ENCODE peak calls at places on chromosomes 2 and 18, in six cellular contexts. U, P, Y, Q, R and A are unnamed samples.

GRCh38 chr18:12338382-12338781 is 30.3 kb downstream of the TUBB6 start:
- DNase-seq in U (no peak), P (no peak), Y (no peak), Q (no peak), R (no peak), A (no peak)

GRCh38 chr2:239625106-239625845 is 224.5 kb upstream of the HDAC4 start:
- DNase-seq in U (no peak), P (no peak), Y (no peak), Q (no peak), R (no peak), A (no peak)

GRCh38 chr2:158729873-158730620 is 65.1 kb upstream of the DAPL1 start:
- DNase-seq in U (no peak), P (no peak), Y (no peak), Q (no peak), R (no peak), A (no peak)

GRCh38 chr2:67215214-67215613 is 181.9 kb upstream of the ETAA1 start:
- DNase-seq in U (peak), P (no peak), Y (no peak), Q (peak), R (peak), A (peak)

GRCh38 chr2:221553333-221553732 is 18.8 kb downstream of the EPHA4 start:
- DNase-seq in U (no peak), P (no peak), Y (no peak), Q (no peak), R (no peak), A (no peak)

GRCh38 chr2:95526360-95527341 is 42.1 kb upstream of the TRIM43B start:
- DNase-seq in U (peak), P (peak), Y (peak), Q (no peak), R (peak), A (peak)

GRCh38 chr2:238458641-238459040 is 31.9 kb downstream of the ASB1 start:
- DNase-seq in U (no peak), P (peak), Y (no peak), Q (no peak), R (no peak), A (no peak)

GRCh38 chr2:104658149-104658839 is 195.6 kb upstream of the POU3F3 start:
- DNase-seq in U (peak), P (peak), Y (no peak), Q (peak), R (no peak), A (no peak)

GRCh38 chr2:158048327-158048726 is 53.3 kb upstream of the UPP2 start:
- DNase-seq in U (no peak), P (no peak), Y (no peak), Q (no peak), R (no peak), A (no peak)

GRCh38 chr2:109333414-109334194 is 204.6 kb downstream of the SH3RF3 start:
- DNase-seq in U (no peak), P (no peak), Y (no peak), Q (no peak), R (peak), A (peak)

GRCh38 chr2:195536863-195537262 is 120.2 kb upstream of the SLC39A10 start:
- DNase-seq in U (no peak), P (no peak), Y (no peak), Q (no peak), R (no peak), A (no peak)

GRCh38 chr2:237669129-237669627 is 41.8 kb downstream of the LRRFIP1 start:
- DNase-seq in U (no peak), P (no peak), Y (no peak), Q (no peak), R (no peak), A (no peak)

GRCh38 chr2:21372654-21373053 is 248.9 kb downstream of the TDRD15 start:
- DNase-seq in U (peak), P (no peak), Y (no peak), Q (peak), R (peak), A (peak)

GRCh38 chr2:230900336-230900995 is 24.6 kb downstream of the GPR55 start:
- DNase-seq in U (no peak), P (no peak), Y (no peak), Q (peak), R (no peak), A (no peak)

GRCh38 chr18:57209697-57210096 is 62.8 kb downstream of the BOD1L2 start:
- DNase-seq in U (no peak), P (no peak), Y (no peak), Q (no peak), R (no peak), A (no peak)

GRCh38 chr18:26327062-26327461 is 100.8 kb downstream of the TAF4B start:
- DNase-seq in U (no peak), P (no peak), Y (no peak), Q (no peak), R (peak), A (no peak)

GRCh38 chr2:38095996-38096861 is 20.3 kb upstream of the CYP1B1 start:
- DNase-seq in U (no peak), P (peak), Y (no peak), Q (no peak), R (peak), A (peak)

GRCh38 chr18:395481-396250 is 104.8 kb downstream of the COLEC12 start:
- DNase-seq in U (no peak), P (no peak), Y (no peak), Q (no peak), R (peak), A (peak)

GRCh38 chr18:58894937-58895336 is 30.3 kb downstream of the ZNF532 start:
- DNase-seq in U (no peak), P (no peak), Y (no peak), Q (no peak), R (no peak), A (no peak)

GRCh38 chr2:181885096-181885495 is 6.4 kb upstream of the ITPRID2 start:
- DNase-seq in U (no peak), P (no peak), Y (no peak), Q (no peak), R (no peak), A (no peak)

GRCh38 chr18:6929370-6930102 is 188.1 kb downstream of the LAMA1 start:
- DNase-seq in U (peak), P (no peak), Y (no peak), Q (peak), R (no peak), A (no peak)

GRCh38 chr18:10518595-10519273 is 7.1 kb upstream of the NAPG start:
- DNase-seq in U (no peak), P (peak), Y (no peak), Q (no peak), R (no peak), A (peak)

GRCh38 chr2:185502351-185502750 is 236.3 kb upstream of the FSIP2 start:
- DNase-seq in U (no peak), P (no peak), Y (no peak), Q (no peak), R (no peak), A (no peak)

GRCh38 chr2:191677091-191677645 is 768 bp upstream of the NABP1 start:
- DNase-seq in U (no peak), P (no peak), Y (no peak), Q (no peak), R (peak), A (peak)

GRCh38 chr2:145845207-145845894 is 1325.4 kb upstream of the ZEB2 start:
- DNase-seq in U (no peak), P (no peak), Y (no peak), Q (no peak), R (no peak), A (peak)

GRCh38 chr2:96860065-96861029 is 2.5 kb upstream of the ANKRD39 start:
- DNase-seq in U (no peak), P (peak), Y (no peak), Q (peak), R (no peak), A (no peak)

GRCh38 chr18:31275722-31276463 is 42.1 kb upstream of the DSG1 start:
- DNase-seq in U (no peak), P (no peak), Y (peak), Q (no peak), R (peak), A (peak)

GRCh38 chr2:224987733-224988132 is 54.5 kb downstream of the DOCK10 start:
- DNase-seq in U (no peak), P (no peak), Y (no peak), Q (no peak), R (peak), A (peak)

GRCh38 chr2:217935901-217936684 is 66.7 kb downstream of the TNS1 start:
- DNase-seq in U (no peak), P (peak), Y (no peak), Q (no peak), R (no peak), A (no peak)

GRCh38 chr2:124066776-124067175 is 41.7 kb downstream of the CNTNAP5 start:
- DNase-seq in U (no peak), P (no peak), Y (no peak), Q (no peak), R (no peak), A (no peak)

GRCh38 chr18:12325726-12326245 is 17.7 kb downstream of the TUBB6 start:
- DNase-seq in U (no peak), P (no peak), Y (no peak), Q (no peak), R (no peak), A (no peak)

GRCh38 chr2:1929001-1929400 is 184.7 kb upstream of the PXDN start:
- DNase-seq in U (no peak), P (no peak), Y (no peak), Q (no peak), R (no peak), A (no peak)

GRCh38 chr18:10838594-10838993 is 310.8 kb downstream of the PIEZO2 start:
- DNase-seq in U (no peak), P (no peak), Y (no peak), Q (no peak), R (no peak), A (peak)

GRCh38 chr2:17757321-17757720 is 3.4 kb downstream of the GEN1 start:
- DNase-seq in U (no peak), P (no peak), Y (no peak), Q (no peak), R (peak), A (peak)

GRCh38 chr2:173355132-173355865 is 627 bp downstream of the CDCA7 start:
- DNase-seq in U (peak), P (peak), Y (peak), Q (peak), R (peak), A (peak)

GRCh38 chr2:173355866-173356508 is 1.3 kb downstream of the CDCA7 start:
- DNase-seq in U (no peak), P (peak), Y (no peak), Q (no peak), R (no peak), A (no peak)

GRCh38 chr2:173354073-173354600 is 535 bp upstream of the CDCA7 start:
- DNase-seq in U (no peak), P (no peak), Y (no peak), Q (no peak), R (no peak), A (no peak)

GRCh38 chr2:173353556-173353955 is 1.1 kb upstream of the CDCA7 start:
- DNase-seq in U (no peak), P (no peak), Y (no peak), Q (no peak), R (no peak), A (no peak)

DNA sequence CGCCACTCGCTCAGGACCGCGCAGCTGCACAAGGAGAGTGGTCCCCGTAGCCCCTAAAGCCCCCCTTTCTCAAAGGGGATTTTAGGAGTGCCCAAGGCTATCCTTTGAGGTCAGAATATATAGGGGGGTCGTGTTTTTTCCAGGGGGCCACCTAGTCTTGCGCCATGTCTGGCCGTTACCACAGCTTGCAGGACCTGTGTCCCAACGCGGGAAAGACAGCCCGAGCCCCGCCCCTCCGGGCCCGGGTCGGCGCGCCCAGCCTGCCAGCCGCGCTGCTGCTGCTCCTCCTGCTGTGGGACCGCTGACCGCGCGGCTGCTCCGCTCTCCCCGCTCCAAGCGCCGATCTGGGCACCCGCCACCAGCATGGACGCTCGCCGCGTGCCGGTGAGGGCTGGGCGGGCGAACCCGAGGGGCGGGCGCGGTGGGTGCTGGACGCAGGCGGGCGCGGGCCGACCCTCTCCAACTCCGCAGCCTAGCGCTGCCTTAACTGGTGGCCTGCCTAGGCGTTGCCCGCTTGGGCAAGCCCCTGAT is at the start of gene CDCA7:
- DNase-seq in U (peak), P (peak), Y (peak), Q (peak), R (peak), A (peak)
- TF ChIP-seq CTCF in U (no peak), P (no peak), Y (no peak), Q (no peak), R (no peak), A (no peak)

GRCh38 chr2:212517693-212518092 is 20.9 kb downstream of the ERBB4 start:
- DNase-seq in U (no peak), P (no peak), Y (no peak), Q (no peak), R (no peak), A (no peak)

GRCh38 chr2:212526059-212526458 is 12.5 kb downstream of the ERBB4 start:
- DNase-seq in U (no peak), P (no peak), Y (no peak), Q (no peak), R (no peak), A (no peak)

GRCh38 chr2:212523756-212524155 is 14.8 kb downstream of the ERBB4 start:
- DNase-seq in U (no peak), P (no peak), Y (no peak), Q (no peak), R (no peak), A (no peak)

GRCh38 chr2:212520340-212520739 is 18.3 kb downstream of the ERBB4 start:
- DNase-seq in U (no peak), P (no peak), Y (peak), Q (no peak), R (peak), A (no peak)
- TF ChIP-seq CTCF in U (no peak), P (peak), Y (peak), Q (peak), R (peak), A (peak)

GRCh38 chr2:74572178-74572925 is 17.8 kb downstream of the DOK1 start:
- DNase-seq in U (peak), P (no peak), Y (no peak), Q (no peak), R (no peak), A (no peak)
- TF ChIP-seq CTCF in U (peak), P (no peak), Y (peak), Q (peak), R (peak), A (peak)

GRCh38 chr2:150425121-150425559 is 62.3 kb downstream of the RND3 start:
- DNase-seq in U (peak), P (no peak), Y (no peak), Q (peak), R (no peak), A (no peak)
- TF ChIP-seq CTCF in U (no peak), P (no peak), Y (no peak), Q (peak), R (peak), A (peak)

DNA sequence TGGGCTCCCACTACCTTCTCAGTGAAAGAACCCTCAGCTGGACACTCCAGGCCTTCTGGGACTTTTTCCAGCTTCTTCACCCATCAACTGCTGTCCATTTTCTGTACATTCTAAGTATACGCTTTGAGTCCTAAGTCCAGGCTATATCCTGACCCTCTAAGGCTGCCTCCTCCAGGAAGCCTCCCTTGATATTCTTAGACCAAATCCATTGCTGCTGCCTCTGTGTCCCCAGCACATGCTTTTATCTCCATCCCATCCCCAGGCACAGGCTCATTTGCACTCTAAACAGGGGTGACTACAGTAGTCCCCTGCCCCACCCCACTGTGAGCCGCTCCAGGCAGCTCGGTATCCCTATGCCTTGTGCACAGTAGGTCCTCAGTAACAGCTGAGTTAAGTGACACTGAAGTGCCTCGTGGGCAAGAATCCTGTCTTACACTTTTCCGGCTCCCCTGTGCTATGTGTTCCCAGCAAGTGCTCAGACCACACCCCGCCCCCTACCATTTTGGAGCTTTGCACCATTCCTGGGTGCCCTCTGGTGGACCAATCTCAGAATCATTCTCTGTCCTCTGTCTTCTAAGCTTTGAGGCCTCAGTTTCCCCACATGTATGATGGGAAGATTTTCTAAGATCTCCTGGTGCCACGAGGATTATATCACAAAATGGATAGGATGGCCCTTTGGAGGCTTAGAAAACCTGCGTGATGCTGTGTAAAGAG is 34.9 kb downstream of the EMX1 start:
- DNase-seq in U (no peak), P (no peak), Y (no peak), Q (peak), R (no peak), A (no peak)
- TF ChIP-seq CTCF in U (no peak), P (no peak), Y (no peak), Q (peak), R (peak), A (peak)

DNA sequence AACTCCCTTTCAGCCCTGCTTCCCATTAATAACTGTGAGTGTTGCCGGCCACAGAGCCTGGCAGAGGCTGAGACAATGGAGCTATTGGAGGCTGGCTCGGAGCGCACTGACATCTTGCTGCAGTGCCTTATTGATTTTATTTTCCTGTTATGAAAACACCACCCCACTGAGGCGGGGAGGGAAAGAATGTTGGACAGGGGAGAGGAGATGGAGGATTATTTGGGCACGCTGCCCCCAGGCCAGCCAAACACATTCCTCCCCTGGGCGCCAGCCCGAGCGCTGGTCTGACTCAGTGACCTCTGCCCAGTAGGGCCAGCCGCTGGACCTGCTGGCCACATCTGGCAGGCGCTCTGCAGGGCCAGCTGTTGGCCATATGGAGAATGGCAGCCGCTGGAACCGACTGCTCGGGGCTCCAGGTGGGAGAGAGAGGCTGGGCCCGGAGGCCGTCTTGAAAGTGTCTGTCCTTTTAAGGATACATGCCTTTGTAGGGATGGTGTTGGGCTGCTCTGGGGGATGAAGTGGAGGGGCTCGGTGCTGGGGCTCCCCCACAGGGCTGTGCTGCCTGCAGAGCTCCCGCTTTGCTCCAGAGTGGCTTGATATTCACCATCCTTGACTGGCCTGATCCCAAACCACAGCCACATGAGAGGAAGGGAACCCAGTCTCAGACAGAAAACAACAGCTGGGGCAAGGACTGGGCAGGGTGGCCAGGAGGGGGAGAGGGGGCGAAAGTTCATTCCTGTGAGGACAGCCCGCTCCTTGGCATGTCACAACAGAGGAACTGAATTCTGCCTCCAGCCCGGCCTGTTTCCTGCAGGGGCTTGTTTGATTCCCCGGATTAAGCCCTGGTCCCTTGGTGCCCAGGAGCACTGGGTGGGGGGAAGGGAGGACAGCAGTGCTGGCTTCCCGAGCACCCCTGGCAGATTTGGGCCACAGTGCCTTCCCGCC is 179.0 kb downstream of the KLHL29 start:
- DNase-seq in U (peak), P (peak), Y (no peak), Q (peak), R (no peak), A (peak)
- TF ChIP-seq CTCF in U (no peak), P (peak), Y (no peak), Q (no peak), R (no peak), A (peak)